ENCODE peak calls at places on chromosome 12, in ten cellular contexts. O is mesenchymal stem cell; F is heart left ventricle; S is aorta; J is astrocyte; B is lower leg skin; Q is NT2/D1; T is A549; P is Karpas-422; C is CD8-positive, alpha-beta T cell. E is an unnamed sample.

GRCh38 chr12:29051221-29051620 is 97.9 kb upstream of the FAR2 start:
- DNase-seq in B (no peak), T (no peak), C (no peak), P (no peak), Q (no peak), J (peak; percentile 51), F (no peak), O (no peak), S (no peak), E (no peak)

GRCh38 chr12:75938189-75938588 is 93.4 kb downstream of the PHLDA1 start:
- DNase-seq in F (no peak), J (no peak), C (no peak), T (no peak), P (no peak), S (no peak), B (no peak), Q (no peak), O (peak; percentile 81), E (no peak)

GRCh38 chr12:11015775-11016430 is 6.5 kb downstream of the TAS2R19 start:
- DNase-seq in J (no peak), Q (no peak), T (peak; percentile 4), C (no peak), S (no peak), P (no peak), F (no peak), B (no peak), O (no peak), E (no peak)

GRCh38 chr12:93325855-93326254 is 51.9 kb upstream of the NUDT4 start:
- DNase-seq in B (peak; percentile 12), J (peak; percentile 97), S (no peak), F (no peak), O (peak; percentile 84), Q (no peak), C (no peak), T (no peak), P (no peak), E (no peak)

GRCh38 chr12:100403446-100403845 is 46.6 kb downstream of the SLC17A8 start:
- DNase-seq in S (no peak), O (no peak), B (no peak), C (no peak), F (no peak), P (no peak), J (peak; percentile 39), T (peak; percentile 54), Q (no peak), E (no peak)

GRCh38 chr12:113267621-113268020 is 46.4 kb downstream of the TPCN1 start:
- DNase-seq in O (no peak), Q (no peak), P (no peak), T (no peak), J (no peak), F (no peak), S (peak; percentile 15), B (no peak), C (no peak), E (no peak)

GRCh38 chr12:112328411-112329124 is 53.7 kb downstream of the HECTD4 start:
- DNase-seq in F (no peak), B (no peak), C (no peak), O (no peak), Q (no peak), S (no peak), P (no peak), J (no peak), T (no peak), E (no peak)

GRCh38 chr12:94225506-94225905 is 77.1 kb downstream of the PLXNC1 start:
- DNase-seq in S (no peak), O (no peak), P (no peak), F (no peak), T (no peak), J (no peak), B (no peak), Q (no peak), C (no peak), E (no peak)

GRCh38 chr12:63918788-63919300 is 74.3 kb downstream of the SRGAP1 start:
- DNase-seq in T (peak; percentile 96), F (no peak), B (no peak), O (peak; percentile 97), J (peak; percentile 97), P (no peak), Q (no peak), S (no peak), C (no peak), E (no peak)

GRCh38 chr12:57037264-57037663 is 12.7 kb downstream of the MYO1A start:
- DNase-seq in B (no peak), Q (no peak), T (no peak), C (no peak), F (no peak), S (no peak), O (no peak), J (no peak), P (no peak), E (no peak)

GRCh38 chr12:95549392-95550084 is 1.7 kb downstream of the USP44 start:
- DNase-seq in P (no peak), S (no peak), Q (no peak), J (no peak), F (no peak), O (no peak), B (no peak), C (no peak), T (no peak), E (no peak)

GRCh38 chr12:95553202-95553943 is 2.1 kb upstream of the USP44 start:
- DNase-seq in F (no peak), T (no peak), P (no peak), O (no peak), J (no peak), B (no peak), S (no peak), Q (no peak), C (no peak), E (no peak)

GRCh38 chr12:95554532-95555071 is 3.3 kb upstream of the USP44 start:
- DNase-seq in C (no peak), F (no peak), Q (no peak), P (no peak), T (no peak), J (no peak), O (no peak), B (no peak), S (no peak), E (no peak)

GRCh38 chr12:95551305-95551704 is at the start of gene USP44:
- DNase-seq in C (no peak), O (no peak), F (no peak), T (no peak), J (no peak), P (no peak), Q (peak; percentile 87), S (no peak), B (no peak), E (no peak)

GRCh38 chr12:95551913-95552516 is 739 bp upstream of the USP44 start:
- DNase-seq in T (no peak), P (no peak), F (no peak), J (no peak), O (no peak), C (no peak), B (no peak), Q (no peak), S (no peak), E (no peak)
- H3K4me3 ChIP-seq in T (no peak overlapping the region), P (no peak overlapping the region), F (no peak overlapping the region), J (no peak overlapping the region), O (no peak overlapping the region), C (peak overlapping the region; percentile 42), B (no peak overlapping the region), Q (peak overlapping the region; percentile 83), S (no peak overlapping the region), E (no peak overlapping the region)

DNA sequence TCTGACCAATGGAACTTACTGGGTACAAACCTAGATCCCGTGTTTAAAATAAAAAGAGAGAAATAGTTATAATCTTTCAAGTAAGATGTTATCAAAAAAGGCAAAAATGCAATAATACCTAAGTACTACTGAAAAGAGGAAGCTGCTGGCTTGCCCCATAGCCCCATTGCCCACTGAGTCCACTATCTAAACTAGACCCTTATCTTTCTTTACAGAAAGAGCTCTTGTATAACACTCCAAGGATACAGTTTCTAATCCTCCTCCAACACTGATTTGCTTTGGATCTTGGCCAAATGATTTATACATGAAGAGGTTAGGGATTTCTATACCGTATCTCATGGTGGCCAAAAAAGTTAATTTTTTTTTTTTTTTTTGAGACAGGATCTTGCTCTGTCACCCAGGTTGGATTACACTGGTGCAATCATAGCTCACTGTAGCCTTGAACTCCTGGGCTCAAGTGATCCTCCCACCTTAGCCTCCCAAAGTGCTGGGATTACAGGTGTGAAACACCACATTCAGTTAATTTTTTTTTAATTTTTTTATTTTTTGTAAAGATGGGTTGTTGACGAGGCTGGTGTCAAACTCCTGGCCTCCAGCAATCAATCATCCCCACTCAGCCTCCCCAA is 2.6 kb downstream of the GXYLT1 start:
- DNase-seq in J (no peak), S (no peak), B (no peak), C (no peak), P (peak; percentile 55), T (no peak), Q (no peak), O (no peak), F (no peak), E (no peak)
- H3K4me3 ChIP-seq in J (no peak overlapping the region), S (no peak overlapping the region), B (no peak overlapping the region), C (no peak overlapping the region), P (peak overlapping the region; percentile 81), T (no peak overlapping the region), Q (no peak overlapping the region), O (no peak overlapping the region), F (no peak overlapping the region), E (no peak overlapping the region)

DNA sequence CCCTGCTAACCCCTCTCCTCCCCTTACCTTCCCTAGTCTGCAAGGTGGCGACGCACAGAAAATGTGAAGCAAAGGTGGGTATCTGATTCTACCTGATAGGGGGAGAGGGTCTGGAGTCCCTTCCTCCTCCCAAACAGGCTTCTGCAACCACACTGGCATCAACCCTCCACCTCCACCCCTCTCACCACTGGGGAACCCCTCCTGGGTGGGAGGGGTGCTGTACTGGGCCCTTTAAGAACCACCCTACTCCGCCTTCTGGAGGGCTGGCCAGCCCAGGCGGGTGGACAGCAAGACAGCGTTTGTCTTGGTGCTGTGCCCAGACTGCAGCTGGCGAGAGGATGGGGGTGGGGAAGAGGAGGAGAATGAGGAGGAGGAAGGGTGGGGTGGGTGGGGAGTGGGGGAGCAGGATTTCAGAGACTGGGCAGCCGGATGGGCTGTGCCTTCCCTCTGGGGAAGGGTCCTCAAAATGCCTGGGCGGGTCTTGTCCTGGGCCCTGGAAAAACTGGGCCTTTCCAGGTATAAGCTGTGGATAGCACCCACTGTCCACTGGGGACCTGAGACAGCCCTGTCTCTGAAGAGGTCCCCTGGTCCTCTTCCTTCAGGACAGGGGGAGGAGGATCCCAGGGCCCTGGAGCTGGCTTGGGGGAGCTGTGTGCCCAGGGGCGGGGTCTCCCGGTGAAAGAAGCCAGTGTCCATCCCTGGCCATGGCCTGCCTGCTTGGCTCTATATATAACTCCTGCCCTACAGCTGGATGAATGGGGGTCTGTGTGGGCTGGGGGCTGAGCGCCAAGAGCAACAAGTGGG is 2.8 kb downstream of the TNS2 start:
- DNase-seq in B (peak; percentile 97), F (peak; percentile 94), J (peak; percentile 63), C (no peak), P (no peak), T (peak; percentile 77), O (peak; percentile 56), Q (no peak), S (peak; percentile 95), E (peak; percentile 95)
- H3K4me3 ChIP-seq in B (no peak overlapping the region), F (peak overlapping the region; percentile 81), J (peak overlapping the region; percentile 31), C (no peak overlapping the region), P (no peak overlapping the region), T (peak overlapping the region; percentile 58), O (peak overlapping the region; percentile 89), Q (no peak overlapping the region), S (no peak overlapping the region), E (peak overlapping the region; percentile 87)

DNA sequence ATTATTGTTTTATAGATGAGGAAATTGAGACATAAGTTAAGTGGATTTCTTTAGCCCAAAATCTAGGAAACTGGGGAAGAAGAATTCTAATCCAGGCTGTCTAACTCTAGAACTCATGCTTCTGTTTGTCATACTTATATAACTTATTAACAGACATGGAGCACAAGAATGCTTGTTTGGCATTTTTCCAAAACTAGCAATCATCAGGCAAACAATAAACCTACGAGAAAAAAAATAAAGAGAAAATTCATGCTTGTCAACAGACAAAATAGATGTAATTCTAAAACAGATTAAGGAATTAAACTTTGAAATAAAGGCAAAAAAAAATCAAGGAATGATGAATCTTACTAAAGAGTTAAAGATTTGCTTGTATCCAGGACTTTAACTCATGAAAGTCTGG is 103.1 kb downstream of the METTL25 start:
- DNase-seq in J (no peak), B (no peak), P (no peak), F (no peak), Q (no peak), C (no peak), T (peak; percentile 36), O (no peak), S (no peak), E (no peak)
- H3K4me3 ChIP-seq in J (no peak overlapping the region), B (no peak overlapping the region), P (no peak overlapping the region), F (no peak overlapping the region), Q (no peak overlapping the region), C (no peak overlapping the region), T (no peak overlapping the region), O (no peak overlapping the region), S (no peak overlapping the region), E (no peak overlapping the region)